ENCODE peak calls at places on chromosomes 7 and 10, in six cellular contexts. R, C, G, F, E and S are unnamed samples.

GRCh38 chr7:112272921-112273561 is 66.5 kb downstream of the ZNF277 start:
- DNase-seq in R (peak), C (no peak), G (no peak), F (no peak), E (no peak), S (no peak)

GRCh38 chr10:69726850-69727249 is 74.9 kb upstream of the COL13A1 start:
- DNase-seq in R (no peak), C (no peak), G (no peak), F (no peak), E (no peak), S (no peak)

GRCh38 chr10:45673074-45673628 is 579 bp upstream of the ZFAND4 start:
- DNase-seq in R (peak), C (no peak), G (no peak), F (peak), E (peak), S (no peak)

GRCh38 chr7:101936612-101937231 is 119.3 kb downstream of the CUX1 start:
- DNase-seq in R (peak), C (no peak), G (peak), F (peak), E (no peak), S (peak)

GRCh38 chr7:138008588-138009349 is 6.9 kb upstream of the CREB3L2 start:
- DNase-seq in R (peak), C (peak), G (peak), F (peak), E (peak), S (peak)

GRCh38 chr10:30111340-30111980 is 52.1 kb upstream of the JCAD start:
- DNase-seq in R (peak), C (no peak), G (no peak), F (no peak), E (no peak), S (peak)

GRCh38 chr7:105319578-105319977 is 69.1 kb downstream of the SRPK2 start:
- DNase-seq in R (no peak), C (no peak), G (no peak), F (no peak), E (no peak), S (no peak)

GRCh38 chr7:38584443-38585210 is 46.5 kb downstream of the AMPH start:
- DNase-seq in R (peak), C (no peak), G (no peak), F (no peak), E (no peak), S (peak)

GRCh38 chr7:79377097-79377496 is 76.4 kb downstream of the MAGI2 start:
- DNase-seq in R (peak), C (no peak), G (no peak), F (no peak), E (no peak), S (peak)

GRCh38 chr7:118863961-118864360 is 639.5 kb downstream of the ANKRD7 start:
- DNase-seq in R (no peak), C (no peak), G (no peak), F (no peak), E (no peak), S (no peak)

GRCh38 chr10:88156341-88156740 is 292.9 kb downstream of the PTEN start:
- DNase-seq in R (peak), C (no peak), G (no peak), F (no peak), E (no peak), S (peak)

GRCh38 chr10:49220031-49220430 is 31.8 kb upstream of the TMEM273 start:
- DNase-seq in R (peak), C (no peak), G (no peak), F (no peak), E (no peak), S (peak)

GRCh38 chr7:96826089-96826488 is 116.4 kb upstream of the SEM1 start:
- DNase-seq in R (no peak), C (no peak), G (no peak), F (no peak), E (peak), S (no peak)

GRCh38 chr10:104906112-104906511 is 265.0 kb downstream of the SORCS3 start:
- DNase-seq in R (no peak), C (no peak), G (no peak), F (no peak), E (no peak), S (no peak)

GRCh38 chr7:106273009-106273695 is 11.6 kb downstream of the NAMPT start:
- DNase-seq in R (no peak), C (no peak), G (no peak), F (no peak), E (no peak), S (no peak)

GRCh38 chr10:18532881-18533535 is 118.4 kb downstream of the NSUN6 start:
- DNase-seq in R (no peak), C (no peak), G (no peak), F (no peak), E (no peak), S (no peak)

GRCh38 chr10:97025613-97026242 is 160.0 kb downstream of the SLIT1 start:
- DNase-seq in R (peak), C (peak), G (peak), F (peak), E (peak), S (peak)

GRCh38 chr10:4073912-4074311 is 288.9 kb upstream of the KLF6 start:
- DNase-seq in R (peak), C (no peak), G (no peak), F (no peak), E (no peak), S (peak)

GRCh38 chr10:61786728-61787127 is 114.8 kb upstream of the ARID5B start:
- DNase-seq in R (peak), C (no peak), G (peak), F (peak), E (no peak), S (peak)

GRCh38 chr10:62012318-62012717 is 110.8 kb downstream of the ARID5B start:
- DNase-seq in R (no peak), C (no peak), G (no peak), F (no peak), E (no peak), S (no peak)

GRCh38 chr7:105978035-105978434 is 15.0 kb downstream of the CDHR3 start:
- DNase-seq in R (no peak), C (no peak), G (no peak), F (no peak), E (no peak), S (no peak)

GRCh38 chr7:95534796-95535195 is 49.1 kb downstream of the ASB4 start:
- DNase-seq in R (no peak), C (no peak), G (no peak), F (no peak), E (no peak), S (no peak)

GRCh38 chr10:132678436-132679216 is 107.3 kb downstream of the NKX6-2 start:
- DNase-seq in R (no peak), C (no peak), G (no peak), F (no peak), E (no peak), S (no peak)

GRCh38 chr7:31687024-31687423 is at the start of gene PPP1R17:
- DNase-seq in R (no peak), C (peak), G (no peak), F (no peak), E (no peak), S (no peak)

GRCh38 chr7:117771756-117772155 is 101.5 kb downstream of the CTTNBP2 start:
- DNase-seq in R (no peak), C (no peak), G (no peak), F (no peak), E (no peak), S (no peak)

GRCh38 chr7:139870406-139870805 is 41.3 kb downstream of the TBXAS1 start:
- DNase-seq in R (no peak), C (no peak), G (no peak), F (no peak), E (no peak), S (no peak)

GRCh38 chr7:157661611-157661975 is 324.8 kb downstream of the DNAJB6 start:
- DNase-seq in R (no peak), C (no peak), G (no peak), F (no peak), E (no peak), S (no peak)

GRCh38 chr7:101779267-101779666 is 38.2 kb upstream of the CUX1 start:
- DNase-seq in R (no peak), C (no peak), G (no peak), F (no peak), E (no peak), S (no peak)

GRCh38 chr7:66153691-66154090 is 39.0 kb downstream of the CRCP start:
- DNase-seq in R (no peak), C (no peak), G (no peak), F (no peak), E (no peak), S (no peak)
- H3K4me3 ChIP-seq in R (no peak), C (no peak), G (no peak), F (no peak), E (no peak), S (no peak)

GRCh38 chr7:35787925-35788324 is 12.9 kb upstream of the SEPTIN7 start:
- DNase-seq in R (no peak), C (no peak), G (no peak), F (no peak), E (no peak), S (no peak)
- H3K4me3 ChIP-seq in R (no peak), C (no peak), G (no peak), F (no peak), E (no peak), S (no peak)

DNA sequence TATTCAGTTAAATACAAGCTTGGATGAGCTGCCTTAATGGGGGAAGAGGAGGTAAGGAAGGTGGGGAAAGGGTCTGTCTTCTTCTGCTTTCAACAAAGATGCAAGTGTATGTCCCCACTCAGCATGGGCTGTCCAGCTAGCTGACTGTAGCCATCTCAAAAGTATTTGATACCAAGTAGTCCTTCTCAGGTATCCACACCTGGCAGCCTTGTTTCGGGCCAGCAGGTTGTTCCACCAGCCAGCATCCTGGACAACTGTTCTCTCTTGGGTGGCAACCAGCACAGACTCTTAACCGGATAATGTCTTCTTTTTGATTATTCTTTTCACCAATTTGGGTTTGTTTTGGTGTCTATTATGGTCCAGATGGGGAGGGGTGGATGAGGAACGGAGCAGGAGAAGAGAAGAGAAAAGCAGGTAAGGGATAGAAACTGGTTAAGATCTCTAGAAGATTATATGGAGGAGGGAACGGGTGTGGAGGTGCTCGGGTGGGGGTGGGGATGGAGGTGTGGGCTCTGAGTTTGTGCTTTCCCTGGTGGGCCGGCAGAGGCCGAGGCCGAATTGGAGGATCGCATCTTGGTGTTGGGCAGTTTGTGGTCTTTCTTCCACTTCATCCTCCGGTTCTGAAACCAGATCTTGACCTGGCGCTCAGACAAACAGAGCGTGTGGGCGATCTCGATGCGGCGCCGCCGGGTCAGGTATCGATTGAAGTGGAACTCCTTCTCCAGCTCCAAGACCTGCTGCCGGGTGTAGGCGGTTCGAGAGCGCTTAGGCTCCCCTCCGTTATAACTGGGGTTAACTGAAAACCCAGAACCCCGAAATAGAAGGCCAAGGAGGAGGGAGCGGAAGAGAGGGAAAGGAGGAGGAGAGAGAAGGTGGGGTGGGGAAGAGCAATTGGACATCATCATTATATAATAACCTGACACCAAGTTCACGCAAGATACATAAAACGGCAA is 1.5 kb downstream of the HOXA4 start:
- DNase-seq in R (no peak), C (no peak), G (peak), F (no peak), E (no peak), S (no peak)
- H3K4me3 ChIP-seq in R (peak), C (no peak), G (no peak), F (no peak), E (peak), S (peak)

GRCh38 chr7:108456845-108457540 is 757 bp upstream of the NRCAM start:
- DNase-seq in R (no peak), C (no peak), G (no peak), F (no peak), E (no peak), S (no peak)
- H3K4me3 ChIP-seq in R (peak), C (peak), G (no peak), F (peak), E (no peak), S (peak)

DNA sequence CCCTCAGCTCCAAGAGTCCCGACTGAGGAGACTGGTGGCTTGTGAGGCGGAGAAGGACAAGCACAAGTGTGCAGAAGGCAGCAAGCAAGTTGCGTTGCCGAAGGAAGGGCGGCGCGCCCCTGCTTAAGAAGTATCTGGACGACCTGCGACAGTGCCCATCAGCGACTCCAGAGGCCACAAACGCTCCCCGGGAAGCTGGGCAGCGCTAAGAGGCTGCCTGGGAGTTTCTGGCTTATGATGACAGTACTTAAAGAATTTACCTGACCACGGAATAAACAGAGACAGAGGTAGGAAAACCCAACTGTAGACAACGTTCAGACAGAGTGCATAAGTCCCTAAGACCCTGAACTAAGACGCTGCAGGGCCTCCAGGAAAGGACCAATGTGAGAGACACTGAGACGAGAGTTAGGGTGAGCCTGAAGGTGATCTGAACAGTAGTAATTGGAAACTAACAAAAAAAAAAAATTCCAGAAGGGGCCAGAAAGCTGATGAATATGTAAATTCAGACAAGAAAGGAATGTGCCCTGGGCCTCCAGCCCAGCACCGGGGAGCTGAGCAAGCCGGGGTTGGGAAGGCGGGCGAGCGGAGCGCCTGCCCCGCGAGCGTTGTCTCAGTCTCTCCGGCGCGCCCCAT is 1.0 kb downstream of the OSBPL3 start:
- DNase-seq in R (no peak), C (no peak), G (peak), F (peak), E (no peak), S (peak)
- H3K4me3 ChIP-seq in R (peak), C (peak), G (peak), F (peak), E (peak), S (peak)

GRCh38 chr10:77562742-77563141 is 74.9 kb downstream of the KCNMA1 start:
- DNase-seq in R (no peak), C (no peak), G (no peak), F (no peak), E (no peak), S (peak)
- H3K4me3 ChIP-seq in R (no peak), C (no peak), G (no peak), F (no peak), E (no peak), S (no peak)